ENCODE peak calls at places on chromosomes 16 and 17, in seven cellular contexts. F is H9, R is IMR-90, E is neuronal stem cell, Z is mesendoderm, P is trophoblast cell, M is H1. U is an unnamed sample.

GRCh38 chr17:50042211-50042610 is 13.7 kb upstream of the ITGA3 start:
- DNase-seq in Z (no peak), M (no peak), P (no peak), F (no peak), R (no peak), E (no peak), U (no peak)

GRCh38 chr17:20228860-20229259 is 219.7 kb downstream of the SPECC1 start:
- DNase-seq in Z (no peak), F (no peak), M (no peak), P (no peak), E (no peak), R (peak; percentile 18), U (no peak)

GRCh38 chr16:84715854-84716253 is 16.1 kb downstream of the USP10 start:
- DNase-seq in R (no peak), Z (no peak), F (no peak), E (no peak), M (peak; percentile 41), P (no peak), U (no peak)

GRCh38 chr17:16425202-16425601 is 9.8 kb downstream of the TRPV2 start:
- DNase-seq in M (no peak), E (no peak), R (no peak), Z (no peak), F (no peak), P (no peak), U (no peak)

GRCh38 chr16:19382887-19383816 is 34.5 kb upstream of the TMC5 start:
- DNase-seq in Z (no peak), R (no peak), F (no peak), E (no peak), P (no peak), M (no peak), U (no peak)

GRCh38 chr17:4199818-4200402 is 56.9 kb downstream of the CYB5D2 start:
- DNase-seq in P (no peak), M (no peak), E (peak; percentile 39), F (peak; percentile 58), R (peak; percentile 42), Z (peak; percentile 67), U (peak; percentile 59)

GRCh38 chr17:63973247-63973646 is 529 bp upstream of the SCN4A start:
- DNase-seq in Z (no peak), E (no peak), R (no peak), P (no peak), M (no peak), F (no peak), U (no peak)

GRCh38 chr16:9908613-9909012 is 273.6 kb downstream of the GRIN2A start:
- DNase-seq in M (no peak), Z (no peak), E (no peak), R (no peak), F (no peak), P (no peak), U (no peak)

GRCh38 chr17:15920758-15921239 is 24.1 kb upstream of the ADORA2B start:
- DNase-seq in Z (peak; percentile 30), R (peak; percentile 97), E (no peak), F (no peak), P (peak; percentile 99), M (no peak), U (peak; percentile 98)

GRCh38 chr16:79644977-79645667 is 44.6 kb upstream of the MAF start:
- DNase-seq in Z (peak; percentile 6), E (no peak), P (peak; percentile 80), M (no peak), F (no peak), R (no peak), U (no peak)

GRCh38 chr16:19289805-19290490 is 4.4 kb downstream of the CLEC19A start:
- DNase-seq in M (peak; percentile 52), R (no peak), E (peak; percentile 89), Z (peak; percentile 68), F (peak; percentile 54), P (no peak), U (no peak)

GRCh38 chr16:78102865-78103264 is 3.4 kb downstream of the WWOX start:
- DNase-seq in Z (no peak), F (no peak), E (no peak), M (no peak), P (no peak), R (no peak), U (no peak)

GRCh38 chr16:49901711-49902110 is 45.8 kb upstream of the ZNF423 start:
- DNase-seq in Z (no peak), E (no peak), R (no peak), M (no peak), P (no peak), F (no peak), U (no peak)

GRCh38 chr17:58004060-58004459 is 3.0 kb downstream of the SRSF1 start:
- DNase-seq in R (no peak), E (no peak), F (no peak), M (no peak), Z (no peak), P (no peak), U (no peak)

GRCh38 chr17:58002558-58002957 is 4.5 kb downstream of the SRSF1 start:
- DNase-seq in R (no peak), F (no peak), P (no peak), E (no peak), Z (no peak), M (no peak), U (no peak)

GRCh38 chr17:58002154-58002553 is 4.9 kb downstream of the SRSF1 start:
- DNase-seq in E (no peak), Z (no peak), M (no peak), R (no peak), F (no peak), P (no peak), U (no peak)

GRCh38 chr17:58001461-58002124 is 5.5 kb downstream of the SRSF1 start:
- DNase-seq in R (no peak), E (no peak), P (no peak), F (no peak), M (no peak), Z (no peak), U (no peak)

DNA sequence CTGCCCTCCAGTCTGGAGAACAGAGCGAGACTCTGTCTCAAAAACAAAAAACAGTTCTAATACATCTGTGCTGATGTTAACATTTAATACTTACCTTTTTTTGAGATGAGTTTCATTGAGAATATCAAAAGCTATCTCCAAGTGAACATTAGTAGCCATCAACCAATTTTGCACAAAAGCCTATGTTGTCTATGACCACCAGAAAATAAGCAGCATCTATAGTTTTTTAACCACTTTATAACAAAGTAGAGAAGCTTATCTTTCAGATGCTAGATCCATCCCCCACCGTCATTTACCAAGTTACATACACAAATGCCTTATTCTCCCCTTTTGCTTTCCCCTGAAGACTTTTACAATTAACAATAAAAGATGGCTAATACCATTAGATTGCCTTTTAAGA is 4.1 kb downstream of the SRSF1 start:
- DNase-seq in Z (no peak), R (no peak), M (no peak), F (no peak), P (no peak), E (no peak), U (no peak)
- H3K4me2 ChIP-seq in Z (no peak overlapping the region), R (no peak overlapping the region), M (no peak overlapping the region), F (no peak overlapping the region), P (no peak overlapping the region), E (no peak overlapping the region), U (no peak overlapping the region)

GRCh38 chr17:70029019-70029767 is 45.8 kb upstream of the KCNJ16 start:
- DNase-seq in E (no peak), F (no peak), R (no peak), M (no peak), P (no peak), Z (no peak), U (no peak)
- H3K23ac ChIP-seq in E (no peak overlapping the region), F (no peak overlapping the region), R (no peak overlapping the region), M (no peak overlapping the region), P (no peak overlapping the region), Z (no peak overlapping the region), U (no peak overlapping the region)

GRCh38 chr16:1597154-1597553 is 14.7 kb downstream of the IFT140 start:
- DNase-seq in R (no peak), Z (no peak), E (no peak), M (no peak), F (no peak), P (peak; percentile 20), U (no peak)
- H4K8ac ChIP-seq in R (no peak overlapping the region), Z (no peak overlapping the region), E (no peak overlapping the region), M (no peak overlapping the region), F (no peak overlapping the region), P (no peak overlapping the region), U (no peak overlapping the region)

DNA sequence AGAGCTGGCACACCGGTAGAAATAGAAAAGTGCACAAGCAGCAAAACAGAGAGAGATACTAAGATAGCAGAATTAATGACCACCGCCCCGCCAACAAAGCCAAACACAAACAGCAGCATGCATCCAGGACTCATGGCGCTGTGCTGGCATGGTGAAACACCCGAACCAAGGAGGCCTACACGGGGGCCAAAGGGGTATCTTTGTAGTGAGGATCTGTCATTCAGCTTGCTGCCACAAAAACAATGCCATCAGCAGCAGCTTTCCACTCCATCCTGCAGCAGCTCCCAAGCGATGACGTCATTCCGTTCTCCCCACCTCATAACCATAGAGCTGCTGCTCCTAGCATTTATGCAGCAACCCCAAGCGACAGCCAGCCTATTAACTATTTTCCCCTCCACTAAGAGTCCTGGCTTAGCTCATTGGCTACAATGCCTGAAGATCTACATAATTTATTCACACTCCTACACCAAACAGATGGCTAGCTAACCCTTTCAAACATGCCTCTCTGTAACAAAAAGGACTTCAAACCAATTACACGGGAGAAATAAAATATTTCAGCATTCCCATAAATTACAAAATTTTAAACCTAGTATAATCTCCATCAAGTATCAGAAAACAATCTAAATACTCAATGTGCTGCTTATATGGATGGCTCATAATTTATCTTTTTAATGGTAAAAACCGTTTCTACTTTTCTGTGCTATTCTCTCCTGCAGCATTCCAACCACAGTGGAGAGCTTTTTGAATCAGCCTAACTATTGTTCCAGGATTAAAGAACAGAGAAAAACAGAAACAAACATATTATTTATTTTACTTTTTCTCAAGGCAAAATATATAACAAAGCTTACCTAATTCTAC is 73.9 kb downstream of the SPAG9 start:
- DNase-seq in M (peak; percentile 75), E (peak; percentile 97), F (peak; percentile 93), Z (peak; percentile 97), P (no peak), R (peak; percentile 87), U (peak; percentile 90)
- H3K4me2 ChIP-seq in M (peak overlapping the region; percentile 68), E (peak overlapping the region; percentile 63), F (peak overlapping the region; percentile 91), Z (peak overlapping the region; percentile 53), P (peak overlapping the region; percentile 65), R (peak overlapping the region; percentile 72), U (peak overlapping the region; percentile 69)

DNA sequence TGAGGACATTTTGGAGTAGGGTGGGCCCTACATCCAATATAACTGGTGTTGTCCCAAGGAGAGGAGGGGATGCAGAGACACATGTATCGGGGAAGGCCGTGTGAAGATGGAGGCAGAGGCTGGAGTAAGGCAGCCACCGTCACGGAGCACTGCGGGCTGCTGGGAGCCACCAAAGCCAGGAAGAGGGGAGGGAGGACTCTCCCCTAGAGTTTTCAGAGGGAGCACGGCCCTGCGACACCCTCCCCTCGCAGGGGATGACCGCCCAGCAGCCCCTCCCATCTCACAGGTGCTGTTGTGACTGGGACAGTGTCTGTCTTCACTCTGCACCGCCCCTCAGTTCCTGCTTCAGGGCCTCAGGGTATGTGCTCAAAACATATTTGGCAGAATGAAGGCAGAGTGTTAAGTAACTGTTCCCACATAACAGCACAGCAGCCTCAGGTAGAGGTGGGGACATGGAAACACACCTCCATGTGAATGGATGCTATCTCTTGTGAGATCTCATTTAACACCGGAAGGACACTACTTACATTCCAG is 82.2 kb downstream of the RBFOX3 start:
- DNase-seq in Z (peak; percentile 72), M (no peak), E (no peak), P (no peak), F (no peak), R (no peak), U (no peak)
- H3K23ac ChIP-seq in Z (no peak overlapping the region), M (no peak overlapping the region), E (no peak overlapping the region), P (no peak overlapping the region), F (no peak overlapping the region), R (no peak overlapping the region), U (no peak overlapping the region)